ENCODE peak calls at places on chromosomes 7 and 10, in four cellular contexts. V, A, B and N are unnamed samples.

GRCh38 chr7:107185716-107186115 is 16.9 kb downstream of the HBP1 start:
- DNase-seq in V (no peak), A (no peak), B (no peak), N (no peak)

GRCh38 chr7:131522325-131522920 is 34.0 kb downstream of the PODXL start:
- DNase-seq in V (no peak), A (no peak), B (no peak), N (peak)

GRCh38 chr10:51204691-51205090 is 130.4 kb downstream of the PRKG1 start:
- DNase-seq in V (no peak), A (no peak), B (no peak), N (no peak)

GRCh38 chr7:90675982-90676381 is 79.9 kb downstream of the CDK14 start:
- DNase-seq in V (no peak), A (no peak), B (no peak), N (no peak)

GRCh38 chr10:100705139-100705538 is 40.2 kb upstream of the PAX2 start:
- DNase-seq in V (no peak), A (no peak), B (no peak), N (no peak)

GRCh38 chr7:131212114-131212513 is 115.6 kb upstream of the MKLN1 start:
- DNase-seq in V (peak), A (no peak), B (no peak), N (no peak)

GRCh38 chr10:7967035-7967434 is 87.5 kb upstream of the GATA3 start:
- DNase-seq in V (no peak), A (no peak), B (no peak), N (no peak)

GRCh38 chr7:134022512-134022911 is 104.6 kb upstream of the LRGUK start:
- DNase-seq in V (no peak), A (no peak), B (no peak), N (no peak)

GRCh38 chr7:134433430-134433829 is 25.5 kb downstream of the AKR1B1 start:
- DNase-seq in V (no peak), A (no peak), B (no peak), N (no peak)

GRCh38 chr7:14888904-14889482 is 13.6 kb downstream of the DGKB start:
- DNase-seq in V (no peak), A (no peak), B (no peak), N (no peak)

GRCh38 chr10:1451362-1451888 is 285.9 kb downstream of the ADARB2 start:
- DNase-seq in V (no peak), A (no peak), B (no peak), N (no peak)

GRCh38 chr7:20216637-20217036 is 547 bp downstream of the MACC1 start:
- DNase-seq in V (no peak), A (no peak), B (no peak), N (no peak)
- H3K27ac ChIP-seq in V (no peak), A (no peak), B (no peak), N (no peak)

GRCh38 chr10:11005626-11006427 is 11.8 kb upstream of the CELF2 start:
- DNase-seq in V (no peak), A (no peak), B (no peak), N (no peak)
- H3K27ac ChIP-seq in V (no peak), A (no peak), B (no peak), N (no peak)

GRCh38 chr7:127776776-127777390 is 124.9 kb downstream of the SND1 start:
- DNase-seq in V (no peak), A (no peak), B (no peak), N (no peak)
- H3K27ac ChIP-seq in V (no peak), A (no peak), B (no peak), N (no peak)

GRCh38 chr10:35217458-35217857 is 90.8 kb downstream of the CREM start:
- DNase-seq in V (no peak), A (no peak), B (no peak), N (peak)
- H3K27ac ChIP-seq in V (no peak), A (peak), B (no peak), N (no peak)

DNA sequence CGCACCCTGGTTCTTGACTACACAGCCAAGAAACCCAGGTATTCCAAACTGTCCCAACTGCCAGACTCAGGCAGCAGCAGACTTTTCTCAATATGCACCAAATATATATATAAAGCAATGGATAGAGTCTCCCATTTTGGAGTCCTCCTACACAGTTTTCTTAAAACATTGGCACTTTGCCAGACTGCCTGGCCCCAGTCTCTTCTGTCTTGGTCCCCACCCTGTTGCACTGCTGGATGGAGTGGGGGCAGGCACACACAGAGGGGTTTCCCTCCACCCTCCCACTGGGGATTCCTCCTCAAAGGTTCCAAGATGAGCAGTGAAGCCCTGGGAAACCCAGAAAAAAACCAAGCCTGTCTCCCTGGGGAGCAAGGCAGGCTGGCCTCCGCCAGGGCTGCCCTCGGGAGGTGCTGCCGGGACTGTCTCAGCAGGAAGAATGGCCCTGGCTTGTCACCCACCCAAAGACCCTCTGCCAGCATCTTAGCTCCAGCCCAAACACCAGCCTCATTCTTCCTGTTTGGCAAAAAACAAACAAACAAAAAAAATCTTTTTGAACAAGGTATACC is 68.0 kb downstream of the SH3PXD2A start:
- DNase-seq in V (no peak), A (no peak), B (no peak), N (no peak)
- H3K27ac ChIP-seq in V (no peak), A (no peak), B (no peak), N (no peak)

GRCh38 chr10:110003524-110003885 is 4.3 kb upstream of the ADD3 start:
- DNase-seq in V (no peak), A (no peak), B (no peak), N (no peak)
- H3K27ac ChIP-seq in V (peak), A (peak), B (no peak), N (no peak)

GRCh38 chr7:92763636-92764423 is 72.5 kb downstream of the CDK6 start:
- DNase-seq in V (peak), A (no peak), B (no peak), N (no peak)
- H3K27ac ChIP-seq in V (peak), A (no peak), B (no peak), N (no peak)

GRCh38 chr10:93417886-93418285 is 64.2 kb downstream of the MYOF start:
- DNase-seq in V (no peak), A (no peak), B (no peak), N (no peak)

GRCh38 chr10:93420091-93420490 is 62.0 kb downstream of the MYOF start:
- DNase-seq in V (peak), A (no peak), B (no peak), N (no peak)

GRCh38 chr10:93425861-93426260 is 56.3 kb downstream of the MYOF start:
- DNase-seq in V (no peak), A (no peak), B (no peak), N (no peak)

GRCh38 chr10:93421426-93421825 is 60.7 kb downstream of the MYOF start:
- DNase-seq in V (peak), A (no peak), B (no peak), N (no peak)

GRCh38 chr10:93422121-93422520 is 60.0 kb downstream of the MYOF start:
- DNase-seq in V (no peak), A (no peak), B (no peak), N (no peak)
- H3K27ac ChIP-seq in V (no peak), A (no peak), B (no peak), N (peak)

GRCh38 chr10:59847326-59847725 is 59.0 kb downstream of the CCDC6 start:
- DNase-seq in V (peak), A (no peak), B (no peak), N (no peak)

GRCh38 chr10:59847888-59848287 is 58.5 kb downstream of the CCDC6 start:
- DNase-seq in V (peak), A (no peak), B (no peak), N (no peak)

GRCh38 chr10:59844436-59844835 is 61.9 kb downstream of the CCDC6 start:
- DNase-seq in V (no peak), A (no peak), B (no peak), N (no peak)

GRCh38 chr10:59839576-59839975 is 66.8 kb downstream of the CCDC6 start:
- DNase-seq in V (no peak), A (no peak), B (no peak), N (no peak)

DNA sequence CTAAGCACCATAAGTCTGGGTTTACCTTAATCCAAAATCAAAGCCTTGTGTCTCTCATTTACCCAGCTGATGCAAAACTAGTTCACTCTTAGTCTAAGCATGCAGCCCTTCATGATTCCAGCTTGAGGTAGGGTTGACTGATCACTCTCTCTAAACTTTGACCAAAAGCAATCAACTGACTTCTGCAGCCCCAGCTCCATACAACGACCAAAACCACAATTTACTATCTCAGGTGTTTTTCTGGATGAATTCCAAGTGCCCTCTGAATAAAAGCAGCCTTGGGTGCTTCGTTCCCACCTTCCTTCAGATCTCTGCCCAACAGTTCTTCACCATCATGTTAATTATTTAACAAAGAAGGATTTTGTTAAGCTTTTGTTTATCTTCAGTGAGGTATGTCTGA is 62.6 kb downstream of the CCDC6 start:
- DNase-seq in V (no peak), A (no peak), B (no peak), N (no peak)
- H3K27ac ChIP-seq in V (no peak), A (no peak), B (no peak), N (no peak)

GRCh38 chr10:34792881-34793280 is 22.2 kb downstream of the PARD3 start:
- DNase-seq in V (no peak), A (no peak), B (no peak), N (no peak)

GRCh38 chr10:34786464-34786863 is 28.6 kb downstream of the PARD3 start:
- DNase-seq in V (no peak), A (no peak), B (no peak), N (no peak)

GRCh38 chr10:34791947-34792346 is 23.1 kb downstream of the PARD3 start:
- DNase-seq in V (no peak), A (no peak), B (no peak), N (no peak)

GRCh38 chr10:34791228-34791627 is 23.9 kb downstream of the PARD3 start:
- DNase-seq in V (no peak), A (no peak), B (no peak), N (no peak)

GRCh38 chr10:34789993-34790506 is 25.0 kb downstream of the PARD3 start:
- DNase-seq in V (no peak), A (no peak), B (no peak), N (no peak)
- H3K27ac ChIP-seq in V (peak), A (no peak), B (no peak), N (peak)